ENCODE peak calls at places on chromosome 2, in ten cellular contexts. I is activated effector memory CD4-positive, alpha-beta T cell treated with anti-CD3 and anti-CD28 coated beads, Interleukin-2, amount 50 U/mL, for 16 hours; O is NCI-H1092 treated with DMSO at 0.1 percent for 48 hours; R is AG09319; U is stimulated activated CD4-positive, alpha-beta T cell treated with anti-CD3 and anti-CD28 coated beads, Interleukin-2, amount 100 ng/mL, for 48 hours; J is Kasumi-1; P is iris pigment epithelial cell; K is GM03348; H is activated CD4-positive, alpha-beta T cell treated with anti-CD3 and anti-CD28 coated beads, Interleukin-2, amount 50 U/mL, for 48 hours; S is nucleus accumbens. X is an unnamed sample.

GRCh38 chr2:201909348-201909747 is 103.0 kb downstream of the CDK15 start:
- DNase-seq in P (peak), I (no peak), H (no peak), R (peak), O (no peak), S (no peak), K (peak), J (no peak), U (no peak), X (no peak)

GRCh38 chr2:231181848-231182247 is 16.6 kb upstream of the ARMC9 start:
- DNase-seq in S (no peak), I (no peak), O (no peak), P (no peak), U (no peak), R (no peak), J (peak), K (peak), H (no peak), X (peak)

GRCh38 chr2:29753676-29754444 is 167.5 kb downstream of the ALK start:
- DNase-seq in J (no peak), I (no peak), S (no peak), U (no peak), P (peak), O (no peak), R (peak), H (no peak), K (peak), X (no peak)

GRCh38 chr2:106269591-106270291 is 75.6 kb upstream of the UXS1 start:
- DNase-seq in I (peak), J (no peak), R (no peak), U (peak), P (no peak), S (no peak), O (peak), K (no peak), H (peak), X (peak)

GRCh38 chr2:121155502-121156056 is 129.4 kb downstream of the TFCP2L1 start:
- DNase-seq in H (no peak), I (no peak), K (no peak), J (no peak), R (no peak), S (no peak), P (no peak), O (peak), U (no peak), X (no peak)

GRCh38 chr2:215950009-215950408 is 63.3 kb downstream of the MREG start:
- DNase-seq in P (peak), J (peak), I (no peak), H (no peak), O (peak), U (no peak), K (peak), R (no peak), S (no peak), X (no peak)

GRCh38 chr2:79855264-79856006 is 342.6 kb downstream of the CTNNA2 start:
- DNase-seq in J (peak), S (peak), R (no peak), U (no peak), P (peak), K (peak), I (no peak), O (peak), H (no peak), X (no peak)

GRCh38 chr2:172278642-172279041 is 148.7 kb upstream of the ITGA6 start:
- DNase-seq in P (no peak), K (no peak), U (no peak), R (no peak), J (no peak), S (no peak), O (no peak), H (no peak), I (no peak), X (no peak)

GRCh38 chr2:197209742-197210408 is 100.7 kb downstream of the ANKRD44 start:
- DNase-seq in J (no peak), I (peak), S (no peak), U (peak), P (no peak), H (peak), K (no peak), O (no peak), R (no peak), X (no peak)